ENCODE peak calls at places on chromosome 7, in ten cellular contexts. G, O, V, C, Z, X, N, J, W and Y are unnamed samples.

GRCh38 chr7:77455334-77455733 is 39.2 kb upstream of the GSAP start:
- DNase-seq in G (peak), O (no peak), V (no peak), C (no peak), Z (peak), X (no peak), N (peak), J (peak), W (no peak), Y (no peak)

GRCh38 chr7:83599131-83599530 is 49.8 kb downstream of the SEMA3E start:
- DNase-seq in G (no peak), O (no peak), V (no peak), C (no peak), Z (no peak), X (no peak), N (no peak), J (no peak), W (no peak), Y (no peak)

GRCh38 chr7:2800923-2801682 is 43.0 kb downstream of the GNA12 start:
- DNase-seq in G (no peak), O (no peak), V (no peak), C (no peak), Z (peak), X (no peak), N (no peak), J (no peak), W (no peak), Y (peak)

GRCh38 chr7:75757860-75758259 is 14.2 kb downstream of the CCL26 start:
- DNase-seq in G (no peak), O (no peak), V (no peak), C (no peak), Z (no peak), X (no peak), N (no peak), J (no peak), W (no peak), Y (no peak)

GRCh38 chr7:112874909-112875308 is 84.7 kb upstream of the TMEM168 start:
- DNase-seq in G (no peak), O (no peak), V (no peak), C (no peak), Z (no peak), X (no peak), N (no peak), J (no peak), W (no peak), Y (no peak)

GRCh38 chr7:142800103-142800502 is 29.3 kb downstream of the PRSS2 start:
- DNase-seq in G (no peak), O (no peak), V (no peak), C (no peak), Z (no peak), X (no peak), N (no peak), J (no peak), W (no peak), Y (no peak)

GRCh38 chr7:90119178-90119971 is 34.9 kb upstream of the STEAP1 start:
- DNase-seq in G (peak), O (peak), V (peak), C (peak), Z (peak), X (no peak), N (no peak), J (no peak), W (no peak), Y (peak)

GRCh38 chr7:83524286-83525075 is 124.5 kb downstream of the SEMA3E start:
- DNase-seq in G (no peak), O (no peak), V (no peak), C (no peak), Z (no peak), X (peak), N (no peak), J (no peak), W (no peak), Y (no peak)

GRCh38 chr7:38673795-38674194 is 42.6 kb upstream of the AMPH start:
- DNase-seq in G (no peak), O (no peak), V (no peak), C (no peak), Z (peak), X (no peak), N (no peak), J (peak), W (no peak), Y (no peak)

GRCh38 chr7:129535896-129536295 is 33.6 kb downstream of the SMKR1 start:
- DNase-seq in G (no peak), O (no peak), V (no peak), C (no peak), Z (no peak), X (no peak), N (no peak), J (no peak), W (no peak), Y (no peak)

GRCh38 chr7:112501958-112502503 is 21.2 kb downstream of the LSMEM1 start:
- DNase-seq in G (no peak), O (no peak), V (no peak), C (no peak), Z (no peak), X (no peak), N (no peak), J (no peak), W (no peak), Y (no peak)